ENCODE peak calls at places on chromosomes 1 and 21, in four cellular contexts. One of them, this sample, is unnamed.
A peak's percentile ranks its signal among the peaks of the same experiment; 100 is the strongest.

GRCh38 chr1:158153179-158153578 is 27.5 kb upstream of the CD1D start:
- DNase-seq in fibroblast of mammary gland: peak; percentile 32
- DNase-seq in spleen: no peak
- DNase-seq in HCT116: no peak
- DNase-seq in this sample: no peak

GRCh38 chr1:77991638-77992037 is 12.8 kb upstream of the FUBP1 start:
- DNase-seq in fibroblast of mammary gland: no peak
- DNase-seq in spleen: no peak
- DNase-seq in HCT116: no peak
- DNase-seq in this sample: no peak

GRCh38 chr1:54754486-54755285 is 9.6 kb downstream of the PARS2 start:
- DNase-seq in fibroblast of mammary gland: no peak
- DNase-seq in spleen: peak; percentile 69
- DNase-seq in HCT116: no peak
- DNase-seq in this sample: no peak

GRCh38 chr1:43760745-43761343 is 53.5 kb downstream of the ST3GAL3 start:
- DNase-seq in fibroblast of mammary gland: no peak
- DNase-seq in spleen: no peak
- DNase-seq in HCT116: no peak
- DNase-seq in this sample: no peak

GRCh38 chr21:16634522-16634914 is 878.3 kb upstream of the CXADR start:
- DNase-seq in fibroblast of mammary gland: no peak
- DNase-seq in spleen: no peak
- DNase-seq in HCT116: no peak
- DNase-seq in this sample: no peak

GRCh38 chr1:111275079-111275478 is 15.6 kb upstream of the CHIA start:
- DNase-seq in fibroblast of mammary gland: peak; percentile 96
- DNase-seq in spleen: no peak
- DNase-seq in HCT116: no peak
- DNase-seq in this sample: no peak

GRCh38 chr1:209577346-209577745 is 6.2 kb upstream of the CAMK1G start:
- DNase-seq in fibroblast of mammary gland: peak; percentile 61
- DNase-seq in spleen: no peak
- DNase-seq in HCT116: no peak
- DNase-seq in this sample: no peak

GRCh38 chr1:8986814-8987190 is 39.4 kb downstream of the SLC2A7 start:
- DNase-seq in fibroblast of mammary gland: no peak
- DNase-seq in spleen: peak; percentile 65
- DNase-seq in HCT116: no peak
- DNase-seq in this sample: peak; percentile 58

GRCh38 chr1:113981962-113982931 is 3.0 kb downstream of the OLFML3 start:
- DNase-seq in fibroblast of mammary gland: peak; percentile 90
- DNase-seq in spleen: no peak
- DNase-seq in HCT116: no peak
- DNase-seq in this sample: no peak

GRCh38 chr1:218351617-218352438 is 6.7 kb downstream of the TGFB2 start:
- DNase-seq in fibroblast of mammary gland: peak; percentile 75
- DNase-seq in spleen: peak; percentile 83
- DNase-seq in HCT116: no peak
- DNase-seq in this sample: no peak

GRCh38 chr1:175629318-175629694 is 114.1 kb downstream of the TNR start:
- DNase-seq in fibroblast of mammary gland: no peak
- DNase-seq in spleen: no peak
- DNase-seq in HCT116: no peak
- DNase-seq in this sample: no peak

GRCh38 chr1:221868894-221869293 is 127.0 kb upstream of the DUSP10 start:
- DNase-seq in fibroblast of mammary gland: peak; percentile 91
- DNase-seq in spleen: no peak
- DNase-seq in HCT116: no peak
- DNase-seq in this sample: no peak

GRCh38 chr21:35529141-35529863 is 480.2 kb upstream of the RUNX1 start:
- DNase-seq in fibroblast of mammary gland: no peak
- DNase-seq in spleen: no peak
- DNase-seq in HCT116: no peak
- DNase-seq in this sample: no peak
- H3K4me3 ChIP-seq in fibroblast of mammary gland: no peak overlapping the region
- H3K4me3 ChIP-seq in spleen: peak overlapping the region; percentile 65
- H3K4me3 ChIP-seq in HCT116: no peak overlapping the region
- H3K4me3 ChIP-seq in this sample: peak overlapping the region; percentile 69

DNA sequence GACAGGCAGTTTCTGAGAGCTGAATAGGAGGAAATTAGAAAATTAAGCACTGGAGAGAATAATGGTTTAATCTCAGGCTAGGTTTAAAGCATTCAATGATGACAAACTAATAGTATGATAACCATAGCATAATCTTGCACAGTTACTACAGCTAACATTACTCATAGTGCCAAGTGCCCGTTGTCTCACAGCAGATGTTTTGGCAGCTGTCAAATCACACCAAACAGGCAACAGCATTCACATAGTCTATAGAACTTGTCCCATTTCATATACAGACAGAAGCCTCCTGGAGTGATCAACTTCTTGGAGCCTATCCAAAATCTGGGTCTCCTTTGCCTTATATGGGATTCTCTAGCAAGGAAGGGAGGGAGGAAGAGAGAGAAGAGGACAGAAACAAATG is 250.6 kb upstream of the ZP4 start:
- DNase-seq in fibroblast of mammary gland: no peak
- DNase-seq in spleen: no peak
- DNase-seq in HCT116: no peak
- DNase-seq in this sample: no peak
- H3K4me3 ChIP-seq in fibroblast of mammary gland: no peak overlapping the region
- H3K4me3 ChIP-seq in spleen: no peak overlapping the region
- H3K4me3 ChIP-seq in HCT116: no peak overlapping the region
- H3K4me3 ChIP-seq in this sample: no peak overlapping the region

GRCh38 chr1:214983126-214983869 is 99.2 kb upstream of the KCNK2 start:
- DNase-seq in fibroblast of mammary gland: peak; percentile 66
- DNase-seq in spleen: no peak
- DNase-seq in HCT116: no peak
- DNase-seq in this sample: no peak

GRCh38 chr1:214979191-214979590 is 103.3 kb upstream of the KCNK2 start:
- DNase-seq in fibroblast of mammary gland: peak; percentile 68
- DNase-seq in spleen: no peak
- DNase-seq in HCT116: no peak
- DNase-seq in this sample: no peak

GRCh38 chr1:214977133-214977532 is 105.4 kb upstream of the KCNK2 start:
- DNase-seq in fibroblast of mammary gland: no peak
- DNase-seq in spleen: no peak
- DNase-seq in HCT116: no peak
- DNase-seq in this sample: no peak

GRCh38 chr1:214977700-214978374 is 104.7 kb upstream of the KCNK2 start:
- DNase-seq in fibroblast of mammary gland: no peak
- DNase-seq in spleen: no peak
- DNase-seq in HCT116: no peak
- DNase-seq in this sample: no peak

DNA sequence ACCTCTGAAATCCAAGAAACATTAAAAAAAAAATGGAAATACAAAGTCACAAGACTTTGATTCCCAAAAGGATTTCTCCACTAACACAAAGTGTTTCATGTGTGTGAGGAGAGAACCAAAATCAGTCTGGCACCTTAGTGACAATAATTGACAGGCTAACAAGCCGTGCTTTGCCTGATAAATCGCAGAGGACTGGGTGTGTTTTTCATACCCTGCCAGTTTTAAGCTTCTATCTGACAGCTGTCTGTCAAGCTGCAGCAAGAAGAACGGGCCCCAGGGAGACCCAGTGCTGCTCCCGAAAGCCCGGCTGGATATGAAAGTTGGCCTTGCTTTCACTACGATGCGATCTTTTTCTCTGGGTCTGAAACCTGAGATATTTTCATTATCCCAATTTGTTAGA is 101.6 kb upstream of the KCNK2 start:
- DNase-seq in fibroblast of mammary gland: no peak
- DNase-seq in spleen: no peak
- DNase-seq in HCT116: no peak
- DNase-seq in this sample: no peak
- H3K4me3 ChIP-seq in fibroblast of mammary gland: no peak overlapping the region
- H3K4me3 ChIP-seq in spleen: no peak overlapping the region
- H3K4me3 ChIP-seq in HCT116: no peak overlapping the region
- H3K4me3 ChIP-seq in this sample: no peak overlapping the region

GRCh38 chr1:22638476-22639234 is 2.2 kb downstream of the C1QA start:
- DNase-seq in fibroblast of mammary gland: no peak
- DNase-seq in spleen: no peak
- DNase-seq in HCT116: no peak
- DNase-seq in this sample: no peak

GRCh38 chr1:22636927-22637326 is 499 bp downstream of the C1QA start:
- DNase-seq in fibroblast of mammary gland: no peak
- DNase-seq in spleen: no peak
- DNase-seq in HCT116: no peak
- DNase-seq in this sample: no peak

GRCh38 chr1:22639286-22639685 is 2.9 kb downstream of the C1QA start:
- DNase-seq in fibroblast of mammary gland: peak; percentile 42
- DNase-seq in spleen: no peak
- DNase-seq in HCT116: no peak
- DNase-seq in this sample: no peak

GRCh38 chr1:22636369-22636768 is at the start of gene C1QA:
- DNase-seq in fibroblast of mammary gland: no peak
- DNase-seq in spleen: peak; percentile 87
- DNase-seq in HCT116: no peak
- DNase-seq in this sample: peak; percentile 91

GRCh38 chr1:22637952-22638445 is 1.6 kb downstream of the C1QA start:
- DNase-seq in fibroblast of mammary gland: no peak
- DNase-seq in spleen: no peak
- DNase-seq in HCT116: no peak
- DNase-seq in this sample: no peak
- H3K4me3 ChIP-seq in fibroblast of mammary gland: no peak overlapping the region
- H3K4me3 ChIP-seq in spleen: peak overlapping the region; percentile 65
- H3K4me3 ChIP-seq in HCT116: no peak overlapping the region
- H3K4me3 ChIP-seq in this sample: no peak overlapping the region

DNA sequence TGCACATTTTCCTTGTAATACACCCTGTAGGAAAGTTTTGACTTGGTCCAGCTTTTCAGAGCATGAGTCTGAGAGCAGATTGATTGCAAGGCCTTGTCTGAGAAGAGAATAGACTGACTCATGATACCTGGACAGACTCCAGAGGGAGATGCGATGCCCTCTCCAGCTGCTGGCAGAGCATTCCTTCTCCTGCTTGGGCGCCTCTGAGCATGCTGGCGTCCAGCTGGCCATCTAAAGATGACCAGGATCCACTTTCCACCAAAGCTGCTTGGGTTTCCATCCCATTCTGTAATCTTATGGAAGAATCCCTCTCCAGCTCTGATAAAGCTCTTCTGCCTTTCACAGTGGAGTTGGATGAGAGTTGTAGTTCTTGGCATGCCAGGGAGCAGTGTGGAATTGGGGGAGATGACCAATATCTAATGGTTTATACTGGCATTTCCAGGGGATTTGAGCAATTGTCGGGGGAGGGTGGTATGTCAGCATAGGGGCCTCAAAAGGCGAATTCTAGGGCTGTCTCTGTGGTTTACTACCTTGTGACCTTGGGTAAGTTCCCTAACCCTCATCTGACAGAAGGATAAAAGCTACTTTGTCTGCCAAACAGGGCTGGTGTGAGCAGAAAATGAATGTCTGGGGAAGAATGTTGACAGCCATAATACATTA is 19.5 kb downstream of the SZRD1 start:
- DNase-seq in fibroblast of mammary gland: peak; percentile 65
- DNase-seq in spleen: no peak
- DNase-seq in HCT116: no peak
- DNase-seq in this sample: no peak
- H3K4me3 ChIP-seq in fibroblast of mammary gland: no peak overlapping the region
- H3K4me3 ChIP-seq in spleen: peak overlapping the region; percentile 53
- H3K4me3 ChIP-seq in HCT116: no peak overlapping the region
- H3K4me3 ChIP-seq in this sample: no peak overlapping the region

DNA sequence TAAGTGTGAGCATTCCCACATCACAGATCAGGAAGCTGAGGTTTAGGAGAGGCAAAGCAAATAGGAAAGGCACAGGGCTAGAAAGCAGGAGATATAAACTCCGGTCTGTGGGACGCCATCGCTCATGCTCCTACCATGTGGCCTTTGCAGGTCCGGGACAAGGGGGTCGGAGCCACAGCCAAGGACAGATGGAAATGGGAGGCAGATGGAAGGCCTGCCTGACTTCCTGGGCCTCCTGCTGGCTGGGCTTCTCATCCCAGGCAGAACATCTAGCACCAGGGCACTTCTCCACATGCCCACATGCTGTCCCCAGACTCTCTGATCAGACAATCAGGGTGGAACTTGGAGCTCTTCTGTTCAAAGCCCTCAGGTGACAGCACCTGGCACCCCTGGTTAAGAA is 173.2 kb upstream of the EDN2 start:
- DNase-seq in fibroblast of mammary gland: no peak
- DNase-seq in spleen: peak; percentile 61
- DNase-seq in HCT116: no peak
- DNase-seq in this sample: no peak
- H3K4me3 ChIP-seq in fibroblast of mammary gland: no peak overlapping the region
- H3K4me3 ChIP-seq in spleen: no peak overlapping the region
- H3K4me3 ChIP-seq in HCT116: no peak overlapping the region
- H3K4me3 ChIP-seq in this sample: no peak overlapping the region

DNA sequence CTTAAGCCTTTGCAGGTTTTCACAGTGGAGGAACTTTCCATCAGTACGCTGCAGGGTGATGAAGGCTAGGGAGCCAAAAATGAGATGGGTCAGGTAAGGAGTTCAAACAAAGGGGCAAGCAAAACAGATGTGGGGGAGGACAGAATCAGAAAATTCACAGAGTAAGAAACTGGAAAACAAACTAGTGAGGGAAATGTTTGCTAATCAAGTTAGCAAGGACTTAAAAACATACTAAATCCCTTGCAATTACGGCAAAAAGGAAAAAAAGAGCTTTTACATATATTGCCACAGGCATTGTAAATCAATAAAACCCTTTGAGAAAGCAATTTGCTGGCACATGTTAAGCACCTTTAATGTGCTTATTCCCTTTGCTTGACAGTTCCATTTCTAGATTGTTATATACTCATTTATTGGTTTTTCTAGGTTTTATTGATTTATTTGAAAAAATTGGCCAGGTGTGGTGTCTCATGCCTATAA is 45.8 kb upstream of the SERBP1 start:
- DNase-seq in fibroblast of mammary gland: no peak
- DNase-seq in spleen: no peak
- DNase-seq in HCT116: no peak
- DNase-seq in this sample: no peak
- H3K4me3 ChIP-seq in fibroblast of mammary gland: no peak overlapping the region
- H3K4me3 ChIP-seq in spleen: no peak overlapping the region
- H3K4me3 ChIP-seq in HCT116: no peak overlapping the region
- H3K4me3 ChIP-seq in this sample: no peak overlapping the region

DNA sequence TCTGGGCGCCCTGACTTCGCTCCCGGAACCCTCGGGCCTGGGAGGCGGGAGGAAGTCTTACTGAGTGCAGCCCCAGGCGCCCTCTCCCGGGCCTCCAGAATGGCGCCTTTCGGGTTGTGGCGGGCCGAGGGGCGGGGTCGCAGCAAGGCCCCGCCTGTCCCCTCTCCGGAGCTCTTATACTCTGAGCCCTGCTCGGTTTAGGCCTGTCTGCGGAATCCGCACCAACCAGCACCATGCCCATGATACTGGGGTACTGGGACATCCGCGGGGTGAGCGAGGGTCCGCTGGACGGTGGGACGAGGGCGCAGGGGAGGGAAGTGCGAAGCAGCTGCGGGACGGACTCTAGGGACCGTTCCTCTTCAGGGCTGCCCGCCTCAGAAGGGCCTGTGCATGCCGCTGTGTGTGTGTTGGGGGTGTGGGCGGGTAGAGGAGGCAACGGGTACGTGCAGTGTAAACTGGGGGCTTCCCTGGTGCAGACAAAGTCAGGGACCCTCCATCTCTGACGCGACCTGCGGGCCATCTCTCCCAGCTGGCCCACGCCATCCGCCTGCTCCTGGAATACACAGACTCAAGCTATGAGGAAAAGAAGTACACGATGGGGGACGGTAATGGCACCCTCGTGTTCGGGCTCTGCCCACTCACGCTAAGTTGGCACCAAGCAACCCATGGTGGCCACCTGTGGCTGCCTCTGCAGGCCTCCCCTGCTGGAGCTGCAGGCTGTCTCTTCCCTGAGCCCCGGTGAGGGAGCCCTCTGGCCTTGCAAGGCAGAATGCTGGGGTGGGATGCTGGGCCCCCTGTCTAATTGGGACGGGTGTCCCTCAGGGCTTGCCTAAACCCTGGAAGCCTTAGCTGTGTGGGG is at the start of gene GSTM1:
- DNase-seq in fibroblast of mammary gland: peak; percentile 60
- DNase-seq in spleen: peak; percentile 93
- DNase-seq in HCT116: no peak
- DNase-seq in this sample: no peak
- H3K4me3 ChIP-seq in fibroblast of mammary gland: peak within 1 kb of the TSS; percentile 51
- H3K4me3 ChIP-seq in spleen: peak within 1 kb of the TSS; percentile 76
- H3K4me3 ChIP-seq in HCT116: no peak within 1 kb of the TSS
- H3K4me3 ChIP-seq in this sample: peak within 1 kb of the TSS; percentile 67

This sample was measured in kidney.